ENCODE peak calls at places on chromosome 12, in eight cellular contexts. L is endothelial cell; D is activated naive CD4-positive, alpha-beta T cell treated with anti-CD3 and anti-CD28 coated beads, Interleukin-2, amount 10 ng/mL, durations not matched to agents 7 days and 5 days; A is myocyte; K is activated T-helper 1 cell treated with Interleukin-2 at 50 U/mL for 16 hours; T is posterior cingulate gyrus; P is NCI-H226; I is NCI-H510A treated with DMSO at 0.1 percent for 48 hours. B is an unnamed sample.
A peak's percentile ranks its signal among the peaks of the same experiment; 100 is the strongest.

GRCh38 chr12:116172224-116172849 is 105.2 kb downstream of the MED13L start:
- DNase-seq in L (no peak), D (peak; percentile 45), A (no peak), K (no peak), T (no peak), P (no peak), I (no peak), B (no peak)

GRCh38 chr12:110575326-110575725 is 7.8 kb downstream of the PPTC7 start:
- DNase-seq in L (no peak), D (no peak), A (no peak), K (no peak), T (no peak), P (no peak), I (no peak), B (no peak)

GRCh38 chr12:107436376-107436775 is 249.2 kb upstream of the PWP1 start:
- DNase-seq in L (no peak), D (no peak), A (no peak), K (no peak), T (no peak), P (peak; percentile 93), I (no peak), B (no peak)

GRCh38 chr12:15220961-15221885 is at the start of gene RERG:
- DNase-seq in L (peak; percentile 96), D (peak; percentile 78), A (peak; percentile 82), K (peak; percentile 60), T (peak; percentile 94), P (peak; percentile 59), I (peak; percentile 44), B (peak; percentile 83)

GRCh38 chr12:26118356-26118755 is 6.5 kb downstream of the BHLHE41 start:
- DNase-seq in L (no peak), D (no peak), A (no peak), K (no peak), T (no peak), P (no peak), I (no peak), B (no peak)

GRCh38 chr12:92987362-92987761 is 58.3 kb upstream of the EEA1 start:
- DNase-seq in L (peak; percentile 14), D (no peak), A (peak; percentile 83), K (no peak), T (no peak), P (peak; percentile 38), I (peak; percentile 79), B (peak; percentile 45)

GRCh38 chr12:19181666-19182426 is 52.3 kb downstream of the PLEKHA5 start:
- DNase-seq in L (no peak), D (no peak), A (no peak), K (no peak), T (no peak), P (no peak), I (no peak), B (no peak)

GRCh38 chr12:31868980-31869379 is 90.2 kb upstream of the RESF1 start:
- DNase-seq in L (no peak), D (no peak), A (peak; percentile 78), K (no peak), T (no peak), P (peak; percentile 40), I (no peak), B (peak; percentile 89)

GRCh38 chr12:110135012-110135411 is 10.9 kb downstream of the IFT81 start:
- DNase-seq in L (no peak), D (no peak), A (no peak), K (no peak), T (no peak), P (peak; percentile 37), I (no peak), B (no peak)

GRCh38 chr12:88946377-88946997 is 366.2 kb upstream of the KITLG start:
- DNase-seq in L (no peak), D (no peak), A (peak; percentile 91), K (no peak), T (no peak), P (peak; percentile 85), I (no peak), B (no peak)

GRCh38 chr12:21456291-21456780 is 18.9 kb downstream of the PYROXD1 start:
- DNase-seq in L (no peak), D (peak; percentile 63), A (peak; percentile 36), K (peak; percentile 17), T (no peak), P (no peak), I (no peak), B (no peak)

GRCh38 chr12:93094988-93095737 is 166.1 kb upstream of the EEA1 start:
- DNase-seq in L (no peak), D (peak; percentile 21), A (peak; percentile 80), K (no peak), T (no peak), P (no peak), I (peak; percentile 38), B (no peak)

GRCh38 chr12:3641428-3641883 is 111.5 kb downstream of the CRACR2A start:
- DNase-seq in L (no peak), D (no peak), A (peak; percentile 75), K (no peak), T (no peak), P (peak; percentile 22), I (no peak), B (no peak)

GRCh38 chr12:19449814-19450213 is 10.5 kb downstream of the AEBP2 start:
- DNase-seq in L (no peak), D (no peak), A (no peak), K (no peak), T (no peak), P (no peak), I (no peak), B (no peak)

GRCh38 chr12:25830456-25830855 is 128.0 kb upstream of the RASSF8 start:
- DNase-seq in L (no peak), D (no peak), A (no peak), K (no peak), T (no peak), P (no peak), I (peak; percentile 67), B (no peak)

GRCh38 chr12:87152841-87153528 is 876.2 kb downstream of the C12orf50 start:
- DNase-seq in L (no peak), D (no peak), A (no peak), K (no peak), T (no peak), P (no peak), I (no peak), B (no peak)

GRCh38 chr12:14567311-14568195 is at the start of gene PLBD1:
- DNase-seq in L (peak; percentile 37), D (peak; percentile 25), A (peak; percentile 21), K (no peak), T (peak; percentile 88), P (peak; percentile 7), I (peak; percentile 42), B (peak; percentile 50)

B was measured in adrenal gland.